ENCODE peak calls at places on chromosomes 12 and 14, in five cellular contexts. B, W, I, S and P are unnamed samples.

GRCh38 chr14:89910706-89911017 is 43.9 kb downstream of the EFCAB11 start:
- DNase-seq in B (no peak), W (no peak), I (no peak), S (no peak), P (no peak)

GRCh38 chr14:78005325-78005724 is 164.8 kb upstream of the NRXN3 start:
- DNase-seq in B (no peak), W (no peak), I (no peak), S (peak), P (no peak)

GRCh38 chr12:115313929-115314328 is 630.0 kb upstream of the TBX3 start:
- DNase-seq in B (no peak), W (no peak), I (no peak), S (no peak), P (no peak)

GRCh38 chr12:46269429-46270241 is 792 bp upstream of the SLC38A1 start:
- DNase-seq in B (no peak), W (no peak), I (peak), S (no peak), P (no peak)

GRCh38 chr14:61668267-61668666 is 27.0 kb upstream of the HIF1A start:
- DNase-seq in B (no peak), W (no peak), I (no peak), S (no peak), P (no peak)

GRCh38 chr14:69713127-69713800 is 53.7 kb upstream of the SRSF5 start:
- DNase-seq in B (no peak), W (no peak), I (peak), S (no peak), P (no peak)

GRCh38 chr12:7146906-7147305 is 16.7 kb downstream of the CLSTN3 start:
- DNase-seq in B (no peak), W (no peak), I (no peak), S (no peak), P (no peak)

GRCh38 chr14:50871914-50872732 is at the start of gene ABHD12B:
- DNase-seq in B (peak), W (peak), I (peak), S (no peak), P (no peak)

GRCh38 chr14:105419305-105420091 is at the start of gene MTA1:
- DNase-seq in B (no peak), W (peak), I (no peak), S (no peak), P (peak)

GRCh38 chr14:41605550-41606248 is 977 bp upstream of the LRFN5 start:
- DNase-seq in B (peak), W (peak), I (peak), S (no peak), P (no peak)